ENCODE peak calls at places on chromosomes 13 and 19, in eight cellular contexts. C is Right ventricle myocardium superior, X is amygdala, F is MM.1S, P is GM03348, K is EH, T is endothelial cell, J is cardiac fibroblast. Q is an unnamed sample.

GRCh38 chr13:68019901-68020300 is 789.8 kb upstream of the PCDH9 start:
- DNase-seq in C (no peak), K (no peak), J (no peak), X (no peak), P (no peak), T (no peak), F (no peak), Q (no peak)

GRCh38 chr13:34349091-34349722 is 531.3 kb downstream of the RFC3 start:
- DNase-seq in T (no peak), J (peak; percentile 94), P (peak; percentile 83), X (no peak), C (peak; percentile 67), F (no peak), K (peak; percentile 100), Q (peak; percentile 89)

GRCh38 chr13:113846639-113847318 is 17.1 kb downstream of the GAS6 start:
- DNase-seq in C (no peak), J (no peak), T (no peak), X (no peak), K (no peak), P (no peak), F (no peak), Q (no peak)

GRCh38 chr19:55647732-55648656 is at the start of gene CCDC106:
- DNase-seq in J (peak; percentile 86), X (peak; percentile 73), T (peak; percentile 62), P (peak; percentile 78), C (peak; percentile 80), K (peak; percentile 65), F (peak; percentile 30), Q (peak; percentile 79)

GRCh38 chr19:55179570-55180484 is at the start of gene SYT5:
- DNase-seq in C (no peak), J (peak; percentile 35), T (peak; percentile 75), P (peak; percentile 79), F (peak; percentile 30), X (no peak), K (peak; percentile 46), Q (peak; percentile 85)

GRCh38 chr19:19820774-19821315 is 705 bp downstream of the ZNF506 start:
- DNase-seq in J (no peak), P (no peak), K (no peak), T (no peak), F (no peak), X (no peak), C (no peak), Q (no peak)

GRCh38 chr13:41327994-41328778 is 17.1 kb downstream of the NAA16 start:
- DNase-seq in J (peak; percentile 17), T (no peak), K (no peak), P (no peak), F (no peak), X (no peak), C (no peak), Q (no peak)

GRCh38 chr19:28542394-28543243 is 670.3 kb downstream of the UQCRFS1 start:
- DNase-seq in C (no peak), J (no peak), X (no peak), P (no peak), T (no peak), F (no peak), K (no peak), Q (no peak)

GRCh38 chr19:7852851-7853759 is 21.1 kb downstream of the PRR36 start:
- DNase-seq in T (peak; percentile 80), K (peak; percentile 61), F (peak; percentile 76), P (peak; percentile 91), C (peak; percentile 75), J (peak; percentile 69), X (peak; percentile 20), Q (peak; percentile 92)

GRCh38 chr19:48487944-48488343 is 18.8 kb downstream of the CYTH2 start:
- DNase-seq in X (no peak), C (peak; percentile 71), P (peak; percentile 87), F (no peak), T (no peak), K (peak; percentile 90), J (peak; percentile 70), Q (peak; percentile 85)

GRCh38 chr19:21697171-21697570 is 70.2 kb downstream of the ZNF100 start:
- DNase-seq in K (no peak), J (no peak), P (peak; percentile 15), F (no peak), X (no peak), C (no peak), T (no peak), Q (no peak)

GRCh38 chr19:18058208-18059009 is 28.3 kb downstream of the IL12RB1 start:
- DNase-seq in X (peak; percentile 46), F (peak; percentile 54), K (peak; percentile 73), T (peak; percentile 85), J (peak; percentile 83), C (peak; percentile 87), P (peak; percentile 94), Q (peak; percentile 92)

GRCh38 chr19:15291089-15291488 is 41.2 kb downstream of the BRD4 start:
- DNase-seq in X (no peak), J (no peak), F (no peak), T (no peak), P (peak; percentile 42), K (peak; percentile 67), C (no peak), Q (no peak)

GRCh38 chr19:48632692-48633147 is 4.5 kb downstream of the DBP start:
- DNase-seq in T (no peak), F (peak; percentile 41), J (no peak), X (no peak), C (peak; percentile 62), P (no peak), K (peak; percentile 69), Q (no peak)

GRCh38 chr19:5339470-5339949 is 1.1 kb downstream of the PTPRS start:
- DNase-seq in K (no peak), F (no peak), X (no peak), C (no peak), T (no peak), P (peak; percentile 38), J (no peak), Q (peak; percentile 38)

GRCh38 chr19:37991176-37991835 is 84.3 kb downstream of the SIPA1L3 start:
- DNase-seq in T (no peak), K (no peak), C (no peak), J (peak; percentile 13), P (no peak), X (no peak), F (no peak), Q (no peak)

Q was measured in AG20443.